ENCODE peak calls at places on chromosomes 12 and 14, in seven cellular contexts. S, J, H, N, B, E and I are unnamed samples.

GRCh38 chr12:70815866-70816470 is 104.6 kb downstream of the PTPRR start:
- DNase-seq in J (no peak), E (no peak), N (no peak), S (no peak), B (no peak), H (peak), I (no peak)

GRCh38 chr14:72793154-72793725 is 100.7 kb downstream of the DPF3 start:
- DNase-seq in J (no peak), H (no peak), S (no peak), B (no peak), E (no peak), N (no peak), I (no peak)

GRCh38 chr12:109451400-109451799 is 25.7 kb downstream of the KCTD10 start:
- DNase-seq in J (no peak), E (no peak), S (no peak), N (no peak), B (no peak), H (no peak), I (no peak)

GRCh38 chr12:100026241-100026640 is 41.5 kb upstream of the ANKS1B start:
- DNase-seq in J (no peak), B (no peak), E (no peak), S (no peak), N (no peak), H (no peak), I (no peak)

GRCh38 chr12:119988440-119988787 is 622 bp upstream of the BICDL1 start:
- DNase-seq in N (no peak), E (peak), J (peak), H (peak), S (no peak), B (peak), I (peak)

GRCh38 chr12:48925218-48925871 is at the start of gene FKBP11:
- DNase-seq in H (peak), B (peak), J (peak), N (peak), S (no peak), E (peak), I (peak)

GRCh38 chr14:99176156-99176945 is 95.6 kb downstream of the BCL11B start:
- DNase-seq in J (no peak), S (no peak), H (no peak), N (no peak), B (no peak), E (no peak), I (no peak)

GRCh38 chr14:49553892-49554291 is 32.3 kb downstream of the RPS29 start:
- DNase-seq in H (no peak), J (no peak), B (no peak), S (no peak), N (no peak), E (no peak), I (no peak)

GRCh38 chr12:133057446-133057845 is 20.1 kb downstream of the ZNF84 start:
- DNase-seq in S (no peak), B (peak), J (peak), N (no peak), H (no peak), E (peak), I (no peak)

GRCh38 chr14:96197969-96198368 is 6.7 kb upstream of the BDKRB2 start:
- DNase-seq in S (no peak), B (no peak), N (no peak), H (no peak), E (no peak), J (no peak), I (no peak)

GRCh38 chr14:81565441-81566290 is 32.0 kb upstream of the SEL1L start:
- DNase-seq in H (no peak), B (peak), E (peak), S (no peak), J (peak), N (no peak), I (peak)

GRCh38 chr14:103880334-103880985 is 33.1 kb upstream of the PPP1R13B start:
- DNase-seq in N (peak), S (peak), H (peak), E (peak), J (peak), B (peak), I (peak)

GRCh38 chr12:10115890-10116289 is 14.1 kb downstream of the CLEC7A start:
- DNase-seq in S (no peak), N (no peak), H (no peak), E (no peak), J (no peak), B (no peak), I (no peak)

GRCh38 chr12:98084950-98085349 is 430.4 kb upstream of the TMPO start:
- DNase-seq in J (no peak), E (no peak), S (no peak), N (no peak), H (no peak), B (no peak), I (no peak)

GRCh38 chr14:100610511-100611217 is 23.4 kb upstream of the BEGAIN start:
- DNase-seq in H (peak), J (no peak), N (no peak), B (no peak), S (no peak), E (peak), I (no peak)

GRCh38 chr14:80269338-80269935 is 58.1 kb upstream of the DIO2 start:
- DNase-seq in J (peak), S (peak), N (no peak), B (peak), E (peak), H (peak), I (peak)

GRCh38 chr12:68844788-68845695 is 37.1 kb downstream of the MDM2 start:
- DNase-seq in H (no peak), J (no peak), N (no peak), B (no peak), E (no peak), S (no peak), I (no peak)

GRCh38 chr12:94099191-94099983 is 49.0 kb upstream of the PLXNC1 start:
- DNase-seq in N (no peak), S (peak), H (peak), J (no peak), E (peak), B (no peak), I (no peak)

GRCh38 chr12:54926246-54926645 is 58.3 kb downstream of the TESPA1 start:
- DNase-seq in N (no peak), S (no peak), J (no peak), B (no peak), H (no peak), E (no peak), I (no peak)

GRCh38 chr14:104657114-104657524 is 32.3 kb upstream of the INF2 start:
- DNase-seq in B (no peak), E (no peak), S (no peak), N (no peak), H (no peak), J (no peak), I (no peak)

GRCh38 chr12:88855301-88855700 is 275.0 kb upstream of the KITLG start:
- DNase-seq in E (no peak), S (no peak), N (no peak), J (no peak), H (peak), B (no peak), I (no peak)

GRCh38 chr14:103372552-103373304 is 12.5 kb upstream of the MARK3 start:
- DNase-seq in B (peak), E (peak), J (peak), N (no peak), S (peak), H (peak), I (peak)

GRCh38 chr14:47675239-47675488 is 241 bp downstream of the MDGA2 start:
- DNase-seq in S (no peak), E (no peak), B (no peak), N (no peak), H (no peak), J (no peak), I (no peak)

GRCh38 chr14:76330411-76331327 is 45.3 kb upstream of the ESRRB start:
- DNase-seq in E (no peak), S (no peak), B (no peak), H (no peak), N (no peak), J (no peak), I (no peak)

GRCh38 chr12:111768159-111768895 is 1.6 kb downstream of the ALDH2 start:
- DNase-seq in H (no peak), E (no peak), S (no peak), J (no peak), B (no peak), N (no peak), I (no peak)

GRCh38 chr12:115620816-115621215 is 656.7 kb downstream of the MED13L start:
- DNase-seq in E (no peak), S (peak), N (no peak), B (no peak), H (no peak), J (no peak), I (no peak)

GRCh38 chr12:47768323-47768811 is 4.7 kb upstream of the SLC48A1 start:
- DNase-seq in N (no peak), S (no peak), B (no peak), H (peak), J (peak), E (no peak), I (no peak)

GRCh38 chr14:78863143-78863542 is 693.0 kb downstream of the NRXN3 start:
- DNase-seq in B (peak), J (peak), H (peak), S (no peak), E (peak), N (no peak), I (peak)

GRCh38 chr14:54450535-54450934 is 9.4 kb upstream of the CNIH1 start:
- DNase-seq in E (peak), S (no peak), B (peak), H (peak), N (no peak), J (peak), I (peak)

GRCh38 chr12:114696443-114697245 is 12.7 kb upstream of the TBX3 start:
- DNase-seq in J (no peak), B (no peak), S (no peak), E (no peak), N (no peak), H (no peak), I (no peak)

GRCh38 chr12:20489645-20490044 is 121.3 kb downstream of the PDE3A start:
- DNase-seq in E (peak), B (peak), S (no peak), N (no peak), J (no peak), H (peak), I (peak)

GRCh38 chr14:96249016-96249415 is 7.0 kb upstream of the BDKRB1 start:
- DNase-seq in N (no peak), H (peak), J (peak), B (peak), S (peak), E (peak), I (peak)

DNA sequence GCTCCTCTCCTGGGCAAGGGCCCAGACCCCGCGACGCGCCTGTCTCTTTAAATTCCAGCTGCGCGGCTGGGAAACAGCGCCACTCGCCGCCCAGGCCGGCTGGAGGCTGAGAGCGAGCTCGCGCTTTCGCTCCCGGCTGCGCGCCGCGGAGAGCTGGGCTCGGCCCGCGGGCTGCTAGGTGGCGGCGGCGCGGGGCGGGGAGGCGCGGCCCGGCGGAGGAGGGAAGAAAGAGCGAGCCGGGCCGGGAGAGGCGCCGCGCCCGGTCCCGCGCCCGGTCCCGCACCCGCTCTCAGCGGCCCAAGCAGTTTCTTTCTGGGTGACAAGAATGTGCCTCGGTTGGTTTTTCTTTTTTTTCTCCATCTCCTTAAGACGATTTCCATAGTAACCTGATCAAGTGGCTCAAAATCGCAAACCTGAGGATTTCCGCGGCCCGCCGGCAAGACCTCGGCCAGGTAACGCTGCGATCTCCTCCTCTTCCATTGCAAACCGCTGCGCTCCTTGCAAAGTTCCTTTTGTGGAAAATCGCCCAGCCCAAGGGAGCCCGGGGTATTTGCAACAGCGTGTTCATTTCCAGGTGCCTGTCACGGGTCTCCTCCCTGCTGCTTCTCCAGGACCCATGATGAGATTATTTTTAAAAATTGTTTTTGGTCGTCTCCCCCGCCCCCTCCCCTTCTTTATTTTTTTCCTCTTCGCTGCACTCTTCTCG is 259.5 kb upstream of the E2F7 start:
- DNase-seq in J (peak), H (peak), S (no peak), N (peak), E (peak), B (peak), I (peak)
- TF ChIP-seq CTCF in J (peak), H (peak), S (peak), N (peak), E (peak), B (peak), I (peak)

GRCh38 chr12:86985298-86985697 is 729.1 kb upstream of the MGAT4C start:
- DNase-seq in B (no peak), H (no peak), N (no peak), S (no peak), J (no peak), E (no peak), I (no peak)
- H3K4me3 ChIP-seq in B (no peak), H (no peak), N (no peak), S (no peak), J (no peak), E (no peak), I (no peak)

GRCh38 chr14:94622653-94623421 is 10.6 kb downstream of the SERPINA3 start:
- DNase-seq in H (peak), S (no peak), E (no peak), N (no peak), B (no peak), J (no peak), I (no peak)

GRCh38 chr14:94621358-94622134 is 9.4 kb downstream of the SERPINA3 start:
- DNase-seq in J (no peak), H (no peak), E (no peak), B (no peak), N (no peak), S (no peak), I (no peak)

GRCh38 chr14:94619297-94619696 is 7.1 kb downstream of the SERPINA3 start:
- DNase-seq in H (no peak), E (no peak), N (no peak), J (no peak), S (no peak), B (no peak), I (no peak)

GRCh38 chr14:94617988-94618822 is 6.0 kb downstream of the SERPINA3 start:
- DNase-seq in S (no peak), H (no peak), B (no peak), N (no peak), E (no peak), J (no peak), I (no peak)

GRCh38 chr14:94620597-94620996 is 8.4 kb downstream of the SERPINA3 start:
- DNase-seq in E (no peak), S (no peak), B (no peak), N (no peak), H (no peak), J (no peak), I (no peak)
- TF ChIP-seq CTCF in E (no peak), S (no peak), B (no peak), N (no peak), H (no peak), J (no peak), I (no peak)

GRCh38 chr12:121628536-121628935 is 2.2 kb downstream of the ORAI1 start:
- DNase-seq in S (no peak), N (no peak), B (no peak), H (no peak), E (no peak), J (no peak), I (peak)
- H3K4me3 ChIP-seq in S (no peak), N (no peak), B (no peak), H (peak), E (no peak), J (peak), I (peak)

GRCh38 chr12:67148265-67148664 is 120.9 kb upstream of the CAND1 start:
- DNase-seq in B (no peak), H (no peak), J (no peak), E (no peak), N (no peak), S (no peak), I (no peak)

GRCh38 chr12:67147030-67147429 is 122.1 kb upstream of the CAND1 start:
- DNase-seq in H (no peak), S (no peak), B (no peak), J (no peak), E (no peak), N (no peak), I (no peak)

GRCh38 chr12:67145692-67146091 is 123.5 kb upstream of the CAND1 start:
- DNase-seq in N (no peak), J (no peak), S (no peak), B (no peak), H (no peak), E (no peak), I (no peak)

GRCh38 chr12:67151891-67152290 is 117.3 kb upstream of the CAND1 start:
- DNase-seq in E (no peak), B (no peak), S (no peak), H (peak), J (no peak), N (no peak), I (peak)

DNA sequence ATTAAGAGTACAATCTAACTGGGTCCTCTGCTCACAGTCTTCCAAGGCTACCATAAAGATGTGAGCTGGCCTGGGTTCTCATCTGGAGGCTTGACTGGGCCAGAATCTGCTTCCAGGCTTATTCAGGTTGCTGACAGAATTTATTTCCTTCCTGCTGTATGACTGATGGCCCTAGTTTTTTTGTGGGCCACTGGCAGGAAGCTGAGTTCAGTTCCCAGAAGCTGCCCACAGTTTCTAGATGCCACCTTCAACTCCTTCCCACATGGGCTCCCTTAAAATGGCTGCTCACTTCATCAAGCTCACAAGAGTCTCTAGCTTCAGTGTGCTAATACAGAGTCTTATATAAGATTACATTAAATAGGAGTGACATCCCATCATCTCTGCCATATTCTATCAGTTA is 121.7 kb upstream of the CAND1 start:
- DNase-seq in S (no peak), H (no peak), J (no peak), N (no peak), E (no peak), B (no peak), I (no peak)
- TF ChIP-seq CTCF in S (no peak), H (no peak), J (no peak), N (no peak), E (no peak), B (no peak), I (no peak)

DNA sequence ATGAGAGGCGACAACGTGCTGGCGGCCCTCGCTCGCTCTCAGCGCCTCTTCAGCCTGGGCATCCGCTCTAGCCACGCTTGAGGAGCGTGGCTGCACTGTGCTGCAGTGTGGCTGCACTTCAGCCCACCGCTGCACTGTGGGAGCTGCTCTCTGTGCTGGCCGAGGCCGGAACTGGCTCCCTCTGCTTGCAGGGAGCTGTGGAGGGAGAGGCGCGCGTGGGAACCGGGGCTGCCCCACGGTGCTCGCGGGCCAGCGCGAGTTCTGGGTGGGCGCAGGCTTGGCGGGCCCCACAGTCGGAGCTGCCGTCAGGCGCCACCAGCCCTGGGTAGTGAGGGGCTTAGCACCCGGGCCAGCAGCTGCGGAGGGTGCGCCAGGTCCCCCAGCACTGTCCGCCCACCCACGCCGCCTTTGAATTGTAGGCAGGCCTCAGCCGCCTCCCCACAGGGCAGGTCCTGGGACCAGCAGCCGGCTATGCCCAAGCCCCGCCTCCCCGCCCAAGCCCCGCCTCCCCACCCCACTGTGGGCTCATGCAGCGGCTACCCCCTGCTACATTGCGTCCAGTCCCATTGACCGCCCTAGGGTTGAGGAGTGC is 974.2 kb downstream of the FSCB start:
- DNase-seq in S (no peak), B (no peak), J (no peak), H (no peak), N (no peak), E (no peak), I (no peak)
- H3K4me3 ChIP-seq in S (no peak), B (no peak), J (no peak), H (no peak), N (no peak), E (no peak), I (no peak)